ENCODE peak calls at places on chromosomes 1 and 21, in six cellular contexts. O, R, S, K, X and M are unnamed samples. For H3K27me3, the result is how much of the 10 kb centered on the place peaks cover.

GRCh38 chr1:173267453-173267945 is 60.4 kb upstream of the TNFSF4 start:
- DNase-seq in O (peak), R (no peak), S (no peak), K (peak), X (peak), M (no peak)

GRCh38 chr21:32653326-32653901 is 41.2 kb upstream of the CFAP298 start:
- DNase-seq in O (peak), R (no peak), S (peak), K (peak), X (peak), M (no peak)

GRCh38 chr1:1347663-1348419 is 1.4 kb downstream of the DVL1 start:
- DNase-seq in O (no peak), R (no peak), S (no peak), K (no peak), X (peak), M (peak)

GRCh38 chr1:93433407-93433961 is 14.4 kb upstream of the FNBP1L start:
- DNase-seq in O (no peak), R (no peak), S (peak), K (no peak), X (no peak), M (peak)

GRCh38 chr1:242467556-242468145 is 56.8 kb downstream of the PLD5 start:
- DNase-seq in O (peak), R (peak), S (peak), K (peak), X (peak), M (peak)

GRCh38 chr21:45852886-45853400 is 128.6 kb upstream of the COL6A1 start:
- DNase-seq in O (no peak), R (no peak), S (no peak), K (no peak), X (no peak), M (no peak)

GRCh38 chr1:22711071-22711470 is 432 bp downstream of the EPHB2 start:
- DNase-seq in O (no peak), R (no peak), S (peak), K (no peak), X (no peak), M (no peak)

GRCh38 chr1:209405183-209405823 is 178.2 kb upstream of the CAMK1G start:
- DNase-seq in O (peak), R (no peak), S (peak), K (no peak), X (peak), M (peak)

GRCh38 chr1:68011786-68012375 is 38.5 kb downstream of the DIRAS3 start:
- DNase-seq in O (no peak), R (no peak), S (no peak), K (no peak), X (no peak), M (no peak)
- H3K27me3 ChIP-seq in O (under half), R (under half), S (under half), K (under half), X (under half), M (under half)

GRCh38 chr1:203006948-203007871 is at the start of gene TMEM183A:
- DNase-seq in O (peak), R (peak), S (peak), K (peak), X (peak), M (peak)
- H2AFZ ChIP-seq in O (peak), R (peak), S (peak), K (peak), X (peak), M (peak)

DNA sequence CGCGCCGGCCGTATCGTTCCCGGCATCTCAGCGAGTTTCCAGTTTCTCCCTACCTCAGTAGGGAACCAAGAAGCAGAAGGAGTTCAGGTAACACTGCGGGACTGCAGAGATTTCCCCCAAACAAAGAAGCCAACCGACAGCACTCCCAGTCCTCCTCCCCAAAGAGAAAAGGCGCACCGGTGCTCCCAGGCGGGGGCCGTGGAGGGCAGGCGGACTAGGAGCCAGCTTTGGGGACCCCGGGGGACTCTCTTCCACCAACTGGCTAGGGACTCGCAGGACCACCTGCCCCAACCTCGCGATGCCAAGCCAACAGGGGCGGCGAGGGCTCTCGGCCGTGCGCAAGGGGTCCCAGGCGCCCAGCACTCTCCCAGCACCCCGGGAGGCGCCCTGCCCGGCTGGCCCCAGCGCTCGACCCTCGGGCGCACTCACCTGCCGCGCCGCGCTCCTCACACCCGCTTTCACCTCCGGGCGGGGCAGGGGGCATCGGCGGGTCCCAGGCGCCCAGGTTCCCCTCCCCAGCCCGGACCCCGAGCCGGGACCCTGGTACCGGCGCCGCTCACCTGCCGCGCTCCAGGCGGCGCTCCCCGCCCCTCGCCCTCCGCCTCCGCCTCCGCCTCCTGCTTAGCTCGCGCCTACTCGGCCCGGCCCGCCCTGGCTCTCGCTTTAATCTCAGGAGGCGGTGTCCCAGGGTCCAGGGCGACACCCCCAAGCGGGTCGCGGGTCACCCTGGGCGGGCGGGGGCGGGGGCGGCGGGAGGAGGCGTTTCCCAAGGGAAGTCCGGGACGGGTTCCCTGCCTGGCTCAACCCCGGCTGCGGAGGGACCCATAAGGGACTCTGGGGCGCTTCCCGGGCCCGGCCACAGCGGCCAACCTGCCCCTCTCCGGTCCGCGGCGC is at the start of gene TMPRSS2:
- DNase-seq in O (no peak), R (no peak), S (peak), K (no peak), X (peak), M (peak)
- TF ChIP-seq EZH2 in O (peak), R (peak), S (no peak), K (no peak), X (no peak), M (no peak)

GRCh38 chr1:29413661-29414060 is 177.3 kb downstream of the PTPRU start:
- DNase-seq in O (no peak), R (no peak), S (no peak), K (no peak), X (no peak), M (no peak)
- H3K27me3 ChIP-seq in O (under half), R (under half), S (under half), K (under half), X (under half), M (under half)

GRCh38 chr1:58902830-58903229 is 119.0 kb upstream of the JUN start:
- DNase-seq in O (no peak), R (no peak), S (no peak), K (no peak), X (no peak), M (no peak)
- H2AFZ ChIP-seq in O (no peak), R (no peak), S (peak), K (no peak), X (peak), M (peak)

GRCh38 chr1:18631496-18632217 is 1.0 kb downstream of the PAX7 start:
- DNase-seq in O (no peak), R (no peak), S (no peak), K (no peak), X (no peak), M (no peak)

GRCh38 chr1:18633428-18634155 is 2.9 kb downstream of the PAX7 start:
- DNase-seq in O (no peak), R (no peak), S (no peak), K (no peak), X (no peak), M (no peak)

GRCh38 chr1:18632218-18632588 is 1.6 kb downstream of the PAX7 start:
- DNase-seq in O (no peak), R (no peak), S (peak), K (no peak), X (no peak), M (no peak)

GRCh38 chr1:18634276-18634675 is 3.6 kb downstream of the PAX7 start:
- DNase-seq in O (no peak), R (no peak), S (no peak), K (no peak), X (no peak), M (no peak)

GRCh38 chr1:18632711-18633427 is 2.2 kb downstream of the PAX7 start:
- DNase-seq in O (no peak), R (no peak), S (peak), K (no peak), X (no peak), M (no peak)
- TF ChIP-seq EZH2 in O (peak), R (peak), S (peak), K (peak), X (no peak), M (no peak)

DNA sequence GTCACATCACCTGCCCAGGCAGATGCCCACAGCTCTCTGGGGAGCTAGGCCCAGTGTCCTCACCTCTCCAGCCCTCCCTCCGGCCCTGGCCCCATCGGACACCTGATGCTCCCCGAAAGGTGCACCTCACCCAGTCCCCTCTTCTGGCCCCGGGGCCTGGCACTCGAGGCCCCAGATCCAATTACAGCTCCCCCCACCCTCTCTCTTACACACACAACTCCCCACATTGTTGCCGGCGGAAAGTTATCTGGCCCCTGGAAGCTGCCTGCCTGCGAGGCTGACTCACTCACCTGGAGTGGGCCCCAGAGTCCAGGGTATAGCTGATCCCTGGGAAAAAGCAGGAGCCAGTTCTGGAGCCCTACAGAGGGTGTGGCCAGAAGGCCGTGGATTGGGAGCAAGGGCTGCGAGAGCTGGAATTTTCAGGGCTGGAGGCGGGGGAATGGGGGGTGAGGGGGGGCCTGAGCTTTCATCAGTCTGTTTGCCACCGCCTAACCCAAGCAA is 1.1 kb downstream of the FBXO2 start:
- DNase-seq in O (no peak), R (no peak), S (peak), K (no peak), X (peak), M (peak)
- H3K27me3 ChIP-seq in O (under half), R (under half), S (under half), K (under half), X (under half), M (under half)

GRCh38 chr21:28482657-28483056 is 510.0 kb downstream of the LTN1 start:
- DNase-seq in O (no peak), R (no peak), S (no peak), K (no peak), X (peak), M (no peak)
- H2AFZ ChIP-seq in O (no peak), R (no peak), S (peak), K (no peak), X (no peak), M (no peak)

GRCh38 chr1:24321712-24322635 is 2.8 kb downstream of the GRHL3 start:
- DNase-seq in O (peak), R (peak), S (peak), K (peak), X (peak), M (peak)

GRCh38 chr1:24324903-24325302 is 5.7 kb downstream of the GRHL3 start:
- DNase-seq in O (no peak), R (no peak), S (no peak), K (no peak), X (no peak), M (no peak)

GRCh38 chr1:24321150-24321549 is 2.0 kb downstream of the GRHL3 start:
- DNase-seq in O (no peak), R (no peak), S (no peak), K (no peak), X (no peak), M (no peak)

GRCh38 chr1:24323281-24323680 is 4.1 kb downstream of the GRHL3 start:
- DNase-seq in O (no peak), R (no peak), S (no peak), K (no peak), X (peak), M (peak)

GRCh38 chr1:24322636-24323177 is 3.5 kb downstream of the GRHL3 start:
- DNase-seq in O (peak), R (no peak), S (no peak), K (peak), X (no peak), M (no peak)
- TF ChIP-seq EZH2 in O (peak), R (no peak), S (no peak), K (peak), X (no peak), M (no peak)

DNA sequence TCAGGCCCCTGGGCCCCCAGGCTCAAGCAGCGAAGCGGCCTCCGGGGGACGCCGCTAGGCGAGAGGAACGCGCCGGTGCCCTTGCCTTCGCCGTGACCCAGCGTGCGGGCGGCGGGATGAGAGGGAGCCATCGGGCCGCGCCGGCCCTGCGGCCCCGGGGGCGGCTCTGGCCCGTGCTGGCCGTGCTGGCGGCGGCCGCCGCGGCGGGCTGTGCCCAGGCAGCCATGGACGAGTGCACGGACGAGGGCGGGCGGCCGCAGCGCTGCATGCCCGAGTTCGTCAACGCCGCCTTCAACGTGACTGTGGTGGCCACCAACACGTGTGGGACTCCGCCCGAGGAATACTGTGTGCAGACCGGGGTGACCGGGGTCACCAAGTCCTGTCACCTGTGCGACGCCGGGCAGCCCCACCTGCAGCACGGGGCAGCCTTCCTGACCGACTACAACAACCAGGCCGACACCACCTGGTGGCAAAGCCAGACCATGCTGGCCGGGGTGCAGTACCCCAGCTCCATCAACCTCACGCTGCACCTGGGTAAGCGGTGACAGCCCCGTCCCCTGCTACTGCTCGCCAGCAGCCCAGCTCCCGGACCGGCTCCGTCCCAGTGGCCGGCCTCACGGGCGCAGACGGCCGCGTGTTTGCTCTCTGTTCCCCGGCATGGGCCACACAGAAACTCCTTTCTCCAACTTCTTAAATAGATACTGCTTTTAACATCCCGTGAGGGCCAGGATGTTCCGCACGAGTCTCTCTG is 556 bp downstream of the LAMC1 start:
- DNase-seq in O (peak), R (no peak), S (peak), K (peak), X (peak), M (peak)
- H3K27me3 ChIP-seq in O (under half), R (under half), S (under half), K (under half), X (under half), M (under half)